ENCODE peak calls at places on chromosome 5, in ten cellular contexts. One of them, this sample, is unnamed.

GRCh38 chr5:14204785-14205321 is 61.7 kb downstream of the TRIO start:
- DNase-seq in activated T-helper 1 cell treated with Interleukin-2 at 50 U/mL for 16 hours: no peak
- DNase-seq in skeletal muscle cell: peak
- DNase-seq in T follicular helper cell: no peak
- DNase-seq in activated CD4-positive, alpha-beta memory T cell treated with anti-CD3 and anti-CD28 coated beads, Interleukin-2, amount 10 ng/mL, durations not matched to agents 7 days and 5 days: no peak
- DNase-seq in H7: no peak
- DNase-seq in prostate gland: peak
- DNase-seq in aorta: peak
- DNase-seq in choroid plexus epithelial cell: peak
- DNase-seq in activated CD4-positive, alpha-beta T cell treated with anti-CD3 and anti-CD28 coated beads, Interleukin-2, amount 50 U/mL, for 48 hours: no peak
- DNase-seq in this sample: peak

GRCh38 chr5:8844206-8844605 is 701.7 kb downstream of the SEMA5A start:
- DNase-seq in choroid plexus epithelial cell: no peak
- DNase-seq in prostate gland: no peak
- DNase-seq in activated CD4-positive, alpha-beta T cell treated with anti-CD3 and anti-CD28 coated beads, Interleukin-2, amount 50 U/mL, for 48 hours: no peak
- DNase-seq in skeletal muscle cell: no peak
- DNase-seq in H7: no peak
- DNase-seq in activated T-helper 1 cell treated with Interleukin-2 at 50 U/mL for 16 hours: no peak
- DNase-seq in aorta: no peak
- DNase-seq in activated CD4-positive, alpha-beta memory T cell treated with anti-CD3 and anti-CD28 coated beads, Interleukin-2, amount 10 ng/mL, durations not matched to agents 7 days and 5 days: no peak
- DNase-seq in T follicular helper cell: no peak
- DNase-seq in this sample: no peak

GRCh38 chr5:80059354-80059980 is 24.3 kb downstream of the THBS4 start:
- DNase-seq in choroid plexus epithelial cell: no peak
- DNase-seq in activated CD4-positive, alpha-beta T cell treated with anti-CD3 and anti-CD28 coated beads, Interleukin-2, amount 50 U/mL, for 48 hours: no peak
- DNase-seq in T follicular helper cell: no peak
- DNase-seq in H7: no peak
- DNase-seq in prostate gland: no peak
- DNase-seq in aorta: no peak
- DNase-seq in skeletal muscle cell: no peak
- DNase-seq in activated T-helper 1 cell treated with Interleukin-2 at 50 U/mL for 16 hours: no peak
- DNase-seq in activated CD4-positive, alpha-beta memory T cell treated with anti-CD3 and anti-CD28 coated beads, Interleukin-2, amount 10 ng/mL, durations not matched to agents 7 days and 5 days: no peak
- DNase-seq in this sample: no peak

GRCh38 chr5:15191012-15191411 is 309.0 kb upstream of the FBXL7 start:
- DNase-seq in activated CD4-positive, alpha-beta memory T cell treated with anti-CD3 and anti-CD28 coated beads, Interleukin-2, amount 10 ng/mL, durations not matched to agents 7 days and 5 days: no peak
- DNase-seq in choroid plexus epithelial cell: peak
- DNase-seq in prostate gland: no peak
- DNase-seq in T follicular helper cell: no peak
- DNase-seq in skeletal muscle cell: no peak
- DNase-seq in activated CD4-positive, alpha-beta T cell treated with anti-CD3 and anti-CD28 coated beads, Interleukin-2, amount 50 U/mL, for 48 hours: no peak
- DNase-seq in H7: no peak
- DNase-seq in activated T-helper 1 cell treated with Interleukin-2 at 50 U/mL for 16 hours: no peak
- DNase-seq in aorta: no peak
- DNase-seq in this sample: no peak

GRCh38 chr5:56323505-56323904 is 90.4 kb upstream of the ANKRD55 start:
- DNase-seq in H7: peak
- DNase-seq in activated CD4-positive, alpha-beta memory T cell treated with anti-CD3 and anti-CD28 coated beads, Interleukin-2, amount 10 ng/mL, durations not matched to agents 7 days and 5 days: no peak
- DNase-seq in skeletal muscle cell: peak
- DNase-seq in activated T-helper 1 cell treated with Interleukin-2 at 50 U/mL for 16 hours: no peak
- DNase-seq in choroid plexus epithelial cell: peak
- DNase-seq in prostate gland: no peak
- DNase-seq in T follicular helper cell: no peak
- DNase-seq in activated CD4-positive, alpha-beta T cell treated with anti-CD3 and anti-CD28 coated beads, Interleukin-2, amount 50 U/mL, for 48 hours: peak
- DNase-seq in aorta: no peak
- DNase-seq in this sample: peak

GRCh38 chr5:64869419-64869818 is 100.7 kb downstream of the CWC27 start:
- DNase-seq in T follicular helper cell: no peak
- DNase-seq in choroid plexus epithelial cell: peak
- DNase-seq in activated T-helper 1 cell treated with Interleukin-2 at 50 U/mL for 16 hours: no peak
- DNase-seq in H7: no peak
- DNase-seq in activated CD4-positive, alpha-beta T cell treated with anti-CD3 and anti-CD28 coated beads, Interleukin-2, amount 50 U/mL, for 48 hours: no peak
- DNase-seq in prostate gland: no peak
- DNase-seq in skeletal muscle cell: peak
- DNase-seq in aorta: no peak
- DNase-seq in activated CD4-positive, alpha-beta memory T cell treated with anti-CD3 and anti-CD28 coated beads, Interleukin-2, amount 10 ng/mL, durations not matched to agents 7 days and 5 days: no peak
- DNase-seq in this sample: no peak

GRCh38 chr5:159338143-159338542 is 7.9 kb upstream of the IL12B start:
- DNase-seq in activated CD4-positive, alpha-beta memory T cell treated with anti-CD3 and anti-CD28 coated beads, Interleukin-2, amount 10 ng/mL, durations not matched to agents 7 days and 5 days: peak
- DNase-seq in activated T-helper 1 cell treated with Interleukin-2 at 50 U/mL for 16 hours: no peak
- DNase-seq in H7: no peak
- DNase-seq in prostate gland: no peak
- DNase-seq in T follicular helper cell: no peak
- DNase-seq in choroid plexus epithelial cell: no peak
- DNase-seq in aorta: no peak
- DNase-seq in activated CD4-positive, alpha-beta T cell treated with anti-CD3 and anti-CD28 coated beads, Interleukin-2, amount 50 U/mL, for 48 hours: no peak
- DNase-seq in skeletal muscle cell: no peak
- DNase-seq in this sample: no peak

GRCh38 chr5:50564079-50564478 is 102.4 kb upstream of the PARP8 start:
- DNase-seq in prostate gland: no peak
- DNase-seq in aorta: no peak
- DNase-seq in skeletal muscle cell: no peak
- DNase-seq in activated T-helper 1 cell treated with Interleukin-2 at 50 U/mL for 16 hours: no peak
- DNase-seq in choroid plexus epithelial cell: no peak
- DNase-seq in activated CD4-positive, alpha-beta T cell treated with anti-CD3 and anti-CD28 coated beads, Interleukin-2, amount 50 U/mL, for 48 hours: no peak
- DNase-seq in H7: no peak
- DNase-seq in T follicular helper cell: no peak
- DNase-seq in activated CD4-positive, alpha-beta memory T cell treated with anti-CD3 and anti-CD28 coated beads, Interleukin-2, amount 10 ng/mL, durations not matched to agents 7 days and 5 days: peak
- DNase-seq in this sample: no peak

GRCh38 chr5:40906351-40906751 is 2.9 kb upstream of the C7 start:
- DNase-seq in activated CD4-positive, alpha-beta T cell treated with anti-CD3 and anti-CD28 coated beads, Interleukin-2, amount 50 U/mL, for 48 hours: no peak
- DNase-seq in T follicular helper cell: no peak
- DNase-seq in H7: no peak
- DNase-seq in prostate gland: no peak
- DNase-seq in skeletal muscle cell: no peak
- DNase-seq in activated T-helper 1 cell treated with Interleukin-2 at 50 U/mL for 16 hours: no peak
- DNase-seq in activated CD4-positive, alpha-beta memory T cell treated with anti-CD3 and anti-CD28 coated beads, Interleukin-2, amount 10 ng/mL, durations not matched to agents 7 days and 5 days: no peak
- DNase-seq in choroid plexus epithelial cell: no peak
- DNase-seq in aorta: no peak
- DNase-seq in this sample: no peak

GRCh38 chr5:122067330-122067885 is 10.7 kb downstream of the LOX start:
- DNase-seq in skeletal muscle cell: no peak
- DNase-seq in activated T-helper 1 cell treated with Interleukin-2 at 50 U/mL for 16 hours: no peak
- DNase-seq in activated CD4-positive, alpha-beta T cell treated with anti-CD3 and anti-CD28 coated beads, Interleukin-2, amount 50 U/mL, for 48 hours: no peak
- DNase-seq in prostate gland: no peak
- DNase-seq in T follicular helper cell: no peak
- DNase-seq in aorta: no peak
- DNase-seq in H7: no peak
- DNase-seq in choroid plexus epithelial cell: no peak
- DNase-seq in activated CD4-positive, alpha-beta memory T cell treated with anti-CD3 and anti-CD28 coated beads, Interleukin-2, amount 10 ng/mL, durations not matched to agents 7 days and 5 days: no peak
- DNase-seq in this sample: no peak

GRCh38 chr5:157024213-157024959 is 34.5 kb downstream of the HAVCR1 start:
- DNase-seq in aorta: no peak
- DNase-seq in skeletal muscle cell: no peak
- DNase-seq in choroid plexus epithelial cell: no peak
- DNase-seq in T follicular helper cell: no peak
- DNase-seq in activated T-helper 1 cell treated with Interleukin-2 at 50 U/mL for 16 hours: no peak
- DNase-seq in prostate gland: peak
- DNase-seq in H7: no peak
- DNase-seq in activated CD4-positive, alpha-beta T cell treated with anti-CD3 and anti-CD28 coated beads, Interleukin-2, amount 50 U/mL, for 48 hours: no peak
- DNase-seq in activated CD4-positive, alpha-beta memory T cell treated with anti-CD3 and anti-CD28 coated beads, Interleukin-2, amount 10 ng/mL, durations not matched to agents 7 days and 5 days: no peak
- DNase-seq in this sample: no peak

GRCh38 chr5:82068723-82069122 is 96.9 kb downstream of the ATG10 start:
- DNase-seq in choroid plexus epithelial cell: peak
- DNase-seq in aorta: no peak
- DNase-seq in H7: no peak
- DNase-seq in activated CD4-positive, alpha-beta memory T cell treated with anti-CD3 and anti-CD28 coated beads, Interleukin-2, amount 10 ng/mL, durations not matched to agents 7 days and 5 days: no peak
- DNase-seq in activated T-helper 1 cell treated with Interleukin-2 at 50 U/mL for 16 hours: no peak
- DNase-seq in activated CD4-positive, alpha-beta T cell treated with anti-CD3 and anti-CD28 coated beads, Interleukin-2, amount 50 U/mL, for 48 hours: no peak
- DNase-seq in skeletal muscle cell: no peak
- DNase-seq in T follicular helper cell: no peak
- DNase-seq in prostate gland: no peak
- DNase-seq in this sample: no peak

GRCh38 chr5:151925396-151925750 is 722 bp upstream of the GLRA1 start:
- DNase-seq in prostate gland: no peak
- DNase-seq in T follicular helper cell: no peak
- DNase-seq in aorta: no peak
- DNase-seq in choroid plexus epithelial cell: no peak
- DNase-seq in activated CD4-positive, alpha-beta T cell treated with anti-CD3 and anti-CD28 coated beads, Interleukin-2, amount 50 U/mL, for 48 hours: no peak
- DNase-seq in activated T-helper 1 cell treated with Interleukin-2 at 50 U/mL for 16 hours: no peak
- DNase-seq in H7: peak
- DNase-seq in skeletal muscle cell: no peak
- DNase-seq in activated CD4-positive, alpha-beta memory T cell treated with anti-CD3 and anti-CD28 coated beads, Interleukin-2, amount 10 ng/mL, durations not matched to agents 7 days and 5 days: no peak
- DNase-seq in this sample: no peak

GRCh38 chr5:127957183-127957582 is 126.4 kb upstream of the SLC12A2 start:
- DNase-seq in activated T-helper 1 cell treated with Interleukin-2 at 50 U/mL for 16 hours: no peak
- DNase-seq in aorta: no peak
- DNase-seq in H7: no peak
- DNase-seq in choroid plexus epithelial cell: peak
- DNase-seq in skeletal muscle cell: peak
- DNase-seq in prostate gland: peak
- DNase-seq in T follicular helper cell: no peak
- DNase-seq in activated CD4-positive, alpha-beta T cell treated with anti-CD3 and anti-CD28 coated beads, Interleukin-2, amount 50 U/mL, for 48 hours: no peak
- DNase-seq in activated CD4-positive, alpha-beta memory T cell treated with anti-CD3 and anti-CD28 coated beads, Interleukin-2, amount 10 ng/mL, durations not matched to agents 7 days and 5 days: no peak
- DNase-seq in this sample: peak

GRCh38 chr5:89213584-89213983 is 330.6 kb upstream of the MEF2C start:
- DNase-seq in aorta: peak
- DNase-seq in activated CD4-positive, alpha-beta memory T cell treated with anti-CD3 and anti-CD28 coated beads, Interleukin-2, amount 10 ng/mL, durations not matched to agents 7 days and 5 days: no peak
- DNase-seq in activated T-helper 1 cell treated with Interleukin-2 at 50 U/mL for 16 hours: no peak
- DNase-seq in choroid plexus epithelial cell: peak
- DNase-seq in skeletal muscle cell: peak
- DNase-seq in activated CD4-positive, alpha-beta T cell treated with anti-CD3 and anti-CD28 coated beads, Interleukin-2, amount 50 U/mL, for 48 hours: no peak
- DNase-seq in prostate gland: no peak
- DNase-seq in T follicular helper cell: no peak
- DNase-seq in H7: no peak
- DNase-seq in this sample: no peak

GRCh38 chr5:151132959-151133358 is 24.6 kb downstream of the ANXA6 start:
- DNase-seq in activated T-helper 1 cell treated with Interleukin-2 at 50 U/mL for 16 hours: no peak
- DNase-seq in activated CD4-positive, alpha-beta T cell treated with anti-CD3 and anti-CD28 coated beads, Interleukin-2, amount 50 U/mL, for 48 hours: no peak
- DNase-seq in H7: no peak
- DNase-seq in activated CD4-positive, alpha-beta memory T cell treated with anti-CD3 and anti-CD28 coated beads, Interleukin-2, amount 10 ng/mL, durations not matched to agents 7 days and 5 days: no peak
- DNase-seq in T follicular helper cell: no peak
- DNase-seq in aorta: peak
- DNase-seq in choroid plexus epithelial cell: no peak
- DNase-seq in skeletal muscle cell: no peak
- DNase-seq in prostate gland: no peak
- DNase-seq in this sample: no peak

GRCh38 chr5:37248387-37248969 is 698 bp downstream of the CPLANE1 start:
- DNase-seq in activated CD4-positive, alpha-beta T cell treated with anti-CD3 and anti-CD28 coated beads, Interleukin-2, amount 50 U/mL, for 48 hours: peak
- DNase-seq in choroid plexus epithelial cell: peak
- DNase-seq in activated T-helper 1 cell treated with Interleukin-2 at 50 U/mL for 16 hours: no peak
- DNase-seq in H7: no peak
- DNase-seq in T follicular helper cell: no peak
- DNase-seq in prostate gland: no peak
- DNase-seq in skeletal muscle cell: no peak
- DNase-seq in activated CD4-positive, alpha-beta memory T cell treated with anti-CD3 and anti-CD28 coated beads, Interleukin-2, amount 10 ng/mL, durations not matched to agents 7 days and 5 days: no peak
- DNase-seq in aorta: no peak
- DNase-seq in this sample: no peak

This sample was measured in right lobe of liver.